ENCODE peak calls at places on chromosome 14, in five cellular contexts. R, F, W, O and U are unnamed samples.

GRCh38 chr14:70714055-70714550 is 72.4 kb downstream of the TTC9 start:
- DNase-seq in R (peak), F (peak), W (peak), O (peak), U (peak)

GRCh38 chr14:96275182-96276112 is 19.4 kb downstream of the BDKRB1 start:
- DNase-seq in R (peak), F (peak), W (peak), O (peak), U (peak)

GRCh38 chr14:103391048-103391447 is 5.8 kb downstream of the MARK3 start:
- DNase-seq in R (peak), F (peak), W (no peak), O (peak), U (peak)

GRCh38 chr14:69475194-69475818 is 9.2 kb upstream of the PLEKHD1 start:
- DNase-seq in R (peak), F (peak), W (no peak), O (peak), U (peak)

GRCh38 chr14:105151131-105151837 is 17.3 kb downstream of the JAG2 start:
- DNase-seq in R (no peak), F (no peak), W (no peak), O (no peak), U (no peak)

GRCh38 chr14:61609885-61610284 is 85.4 kb upstream of the HIF1A start:
- DNase-seq in R (no peak), F (no peak), W (no peak), O (no peak), U (no peak)

GRCh38 chr14:92040431-92041040 is 677 bp upstream of the TRIP11 start:
- DNase-seq in R (peak), F (peak), W (no peak), O (no peak), U (peak)

GRCh38 chr14:100096656-100097055 is 31.4 kb downstream of the EVL start:
- DNase-seq in R (no peak), F (no peak), W (no peak), O (no peak), U (no peak)

GRCh38 chr14:96091149-96091693 is 52.1 kb downstream of the C14orf132 start:
- DNase-seq in R (peak), F (no peak), W (no peak), O (no peak), U (peak)

GRCh38 chr14:68911594-68912227 is 67.4 kb downstream of the ACTN1 start:
- DNase-seq in R (peak), F (peak), W (no peak), O (peak), U (peak)